ENCODE peak calls at places on chromosomes 7 and 10, in eight cellular contexts. S is body of pancreas, I is GM12891, C is ovary, Q is HepG2, R is prostate gland, O is K562, W is IMR-90. X is an unnamed sample.

GRCh38 chr10:133052076-133052475 is 35.6 kb upstream of the ADGRA1 start:
- DNase-seq in S (no peak), O (no peak), C (no peak), W (no peak), I (no peak), Q (no peak), R (no peak), X (no peak)

GRCh38 chr7:33819658-33820057 is 85.7 kb upstream of the BMPER start:
- DNase-seq in W (no peak), Q (no peak), R (no peak), I (no peak), C (no peak), O (no peak), S (no peak), X (no peak)

GRCh38 chr7:2576742-2577491 is 18.1 kb downstream of the IQCE start:
- DNase-seq in O (no peak), Q (no peak), I (no peak), R (no peak), C (no peak), S (no peak), W (no peak), X (no peak)

GRCh38 chr10:133231946-133232574 is 2.0 kb downstream of the UTF1 start:
- DNase-seq in Q (no peak), C (no peak), O (no peak), W (no peak), S (no peak), I (no peak), R (no peak), X (no peak)

GRCh38 chr7:41459623-41460256 is 243.2 kb downstream of the INHBA start:
- DNase-seq in R (no peak), O (no peak), S (no peak), I (no peak), Q (peak), W (no peak), C (no peak), X (no peak)

GRCh38 chr10:129916506-129916995 is 47.5 kb downstream of the EBF3 start:
- DNase-seq in S (no peak), C (no peak), O (no peak), Q (no peak), R (no peak), I (no peak), W (no peak), X (no peak)

GRCh38 chr10:7788640-7789335 is 811 bp downstream of the ATP5F1C start:
- DNase-seq in I (no peak), S (peak), R (no peak), O (peak), Q (peak), C (no peak), W (peak), X (no peak)

GRCh38 chr7:131381069-131381838 is 53.6 kb downstream of the MKLN1 start:
- DNase-seq in C (no peak), Q (no peak), W (peak), O (no peak), I (no peak), R (no peak), S (no peak), X (no peak)

GRCh38 chr10:6576326-6576725 is 3.8 kb downstream of the PRKCQ start:
- DNase-seq in O (no peak), R (no peak), C (no peak), Q (no peak), S (no peak), W (no peak), I (no peak), X (no peak)

GRCh38 chr7:326273-326672 is 36.3 kb downstream of the FOXL3 start:
- DNase-seq in Q (no peak), S (no peak), R (no peak), I (no peak), O (no peak), C (no peak), W (no peak), X (no peak)

GRCh38 chr10:13712799-13713581 is 126.2 kb downstream of the PRPF18 start:
- DNase-seq in O (peak), S (peak), C (no peak), R (no peak), I (no peak), Q (no peak), W (peak), X (peak)

GRCh38 chr7:113247198-113247597 is 128.8 kb upstream of the SMIM30 start:
- DNase-seq in O (no peak), W (peak), R (no peak), C (no peak), S (no peak), I (no peak), Q (no peak), X (no peak)

GRCh38 chr10:103763374-103764202 is 91.8 kb downstream of the SH3PXD2A start:
- DNase-seq in O (peak), I (no peak), W (peak), S (no peak), C (no peak), R (no peak), Q (no peak), X (no peak)

GRCh38 chr7:48387916-48388315 is 216.7 kb downstream of the ABCA13 start:
- DNase-seq in O (no peak), S (no peak), Q (no peak), R (no peak), C (no peak), W (no peak), I (no peak), X (no peak)

GRCh38 chr7:51316262-51316665 is 345 bp downstream of the COBL start:
- DNase-seq in R (peak), S (peak), I (no peak), Q (no peak), O (no peak), C (peak), W (no peak), X (no peak)

GRCh38 chr7:11436317-11436716 is 395.7 kb downstream of the THSD7A start:
- DNase-seq in I (no peak), R (no peak), W (peak), Q (no peak), O (no peak), C (no peak), S (no peak), X (no peak)

GRCh38 chr7:90828601-90829000 is 232.5 kb downstream of the CDK14 start:
- DNase-seq in I (no peak), O (no peak), W (peak), R (no peak), C (no peak), S (no peak), Q (no peak), X (no peak)

DNA sequence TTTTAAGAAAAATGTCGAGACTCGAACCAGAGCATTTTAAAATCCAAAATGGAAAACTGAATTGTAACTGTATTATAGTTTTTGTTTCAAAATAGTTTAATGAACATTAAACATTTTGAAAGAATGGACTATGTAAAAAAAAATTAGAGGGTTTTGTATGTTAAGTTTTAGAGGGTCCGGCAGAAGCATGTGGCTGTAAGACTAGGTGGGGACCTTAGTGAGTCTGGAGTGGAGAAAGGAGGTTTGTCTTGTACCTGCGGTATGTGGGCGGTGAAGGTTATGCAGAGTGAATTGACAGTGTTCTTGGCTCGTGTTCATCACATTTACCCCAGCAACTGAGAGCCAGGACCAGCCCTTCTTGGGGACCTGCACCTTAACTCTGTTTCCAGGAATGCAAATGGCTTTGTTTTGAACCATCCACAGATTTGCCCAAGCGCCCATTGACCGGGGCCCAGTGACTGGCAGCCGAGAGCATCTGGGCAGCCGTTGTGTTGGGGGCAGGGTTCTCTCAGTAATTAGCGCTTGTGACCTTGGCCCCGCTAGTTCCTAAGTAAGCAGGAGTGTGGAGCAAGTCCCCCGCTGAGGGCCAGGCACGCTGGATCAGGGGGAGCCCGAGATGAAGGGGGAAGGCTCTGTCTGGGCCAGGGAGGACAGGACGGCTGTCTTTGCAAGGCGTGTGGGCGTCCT is 1.4 kb upstream of the KLF6 start:
- DNase-seq in W (peak), I (no peak), O (peak), Q (peak), R (no peak), S (peak), C (peak), X (no peak)
- TF ChIP-seq POLR2A in W (peak), I (no peak), O (peak), Q (peak), R (no peak), S (no peak), C (no peak), X (peak)

DNA sequence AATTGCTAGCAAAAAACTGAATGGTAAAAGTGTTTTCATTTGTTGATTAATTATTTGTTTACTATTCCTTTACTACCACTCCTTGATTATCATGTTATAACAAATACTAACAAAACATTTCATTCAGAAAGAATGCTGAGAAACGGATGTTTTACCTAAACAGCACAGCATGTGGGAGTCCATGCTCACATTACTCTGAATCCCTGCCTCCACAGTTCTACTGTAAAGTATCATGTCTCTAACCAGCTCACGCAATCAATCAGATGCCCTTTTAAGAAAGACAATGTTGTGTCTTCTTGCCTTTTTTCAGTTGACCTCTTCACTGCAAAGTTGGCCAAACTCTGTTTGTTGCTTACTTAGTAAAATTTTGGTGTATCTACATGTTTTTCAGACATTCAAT is 232.5 kb upstream of the MDFIC start:
- DNase-seq in Q (no peak), O (no peak), I (no peak), C (no peak), S (no peak), R (no peak), W (no peak), X (no peak)
- TF ChIP-seq POLR2A in Q (no peak), O (no peak), I (no peak), C (no peak), S (no peak), R (no peak), W (no peak), X (no peak)

DNA sequence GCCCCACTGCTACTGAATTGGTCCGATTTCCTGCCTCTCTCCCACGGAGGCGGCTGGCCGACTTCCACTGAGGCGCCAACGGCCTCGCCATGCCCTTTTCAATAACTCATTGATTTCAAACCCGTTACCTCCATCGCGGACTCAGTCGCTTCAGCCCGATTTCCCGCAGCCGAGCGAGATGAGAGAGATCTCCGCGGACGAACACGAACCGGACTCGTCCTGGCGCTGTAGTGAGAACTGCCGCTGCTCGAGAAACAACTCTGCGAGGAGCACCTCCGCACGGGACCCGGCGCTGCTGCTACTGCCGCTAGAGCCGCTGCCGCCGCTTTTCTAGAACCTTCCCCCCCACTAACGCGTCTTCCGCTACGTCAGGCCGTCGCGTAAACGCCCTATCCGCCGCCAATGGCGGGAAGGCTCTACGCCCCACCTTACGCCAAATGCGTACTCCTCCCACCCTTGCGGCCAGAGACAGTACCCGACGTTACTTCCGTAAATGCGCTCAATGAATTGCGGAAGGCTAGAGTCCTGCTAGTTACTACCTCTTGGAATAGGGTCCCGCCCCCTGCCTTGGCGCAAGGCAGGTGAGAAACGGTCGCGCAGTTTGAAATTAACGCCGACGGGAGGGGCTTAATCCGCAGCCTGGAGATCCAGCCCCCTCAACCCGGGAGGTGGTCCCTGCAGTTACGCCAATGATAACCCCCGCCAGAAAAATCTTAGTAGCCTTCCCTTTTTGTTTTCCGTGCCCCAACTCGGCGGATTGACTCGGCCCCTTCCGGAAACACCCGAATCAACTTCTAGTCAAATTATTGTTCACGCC is at the start of gene HNRNPA2B1:
- DNase-seq in O (peak), Q (peak), I (peak), S (peak), R (peak), W (peak), C (peak), X (peak)
- TF ChIP-seq POLR2A in O (peak), Q (peak), I (peak), S (peak), R (peak), W (peak), C (peak), X (peak)

GRCh38 chr7:103293526-103293925 is 3.7 kb upstream of the PMPCB start:
- DNase-seq in I (no peak), O (no peak), C (no peak), S (no peak), Q (no peak), W (no peak), R (no peak), X (no peak)

GRCh38 chr7:103297837-103298179 is 573 bp downstream of the PMPCB start:
- DNase-seq in S (no peak), C (no peak), I (no peak), O (no peak), R (no peak), Q (no peak), W (no peak), X (no peak)

GRCh38 chr7:103299660-103300059 is 2.4 kb downstream of the PMPCB start:
- DNase-seq in C (no peak), Q (no peak), W (no peak), I (no peak), S (no peak), R (no peak), O (no peak), X (no peak)

DNA sequence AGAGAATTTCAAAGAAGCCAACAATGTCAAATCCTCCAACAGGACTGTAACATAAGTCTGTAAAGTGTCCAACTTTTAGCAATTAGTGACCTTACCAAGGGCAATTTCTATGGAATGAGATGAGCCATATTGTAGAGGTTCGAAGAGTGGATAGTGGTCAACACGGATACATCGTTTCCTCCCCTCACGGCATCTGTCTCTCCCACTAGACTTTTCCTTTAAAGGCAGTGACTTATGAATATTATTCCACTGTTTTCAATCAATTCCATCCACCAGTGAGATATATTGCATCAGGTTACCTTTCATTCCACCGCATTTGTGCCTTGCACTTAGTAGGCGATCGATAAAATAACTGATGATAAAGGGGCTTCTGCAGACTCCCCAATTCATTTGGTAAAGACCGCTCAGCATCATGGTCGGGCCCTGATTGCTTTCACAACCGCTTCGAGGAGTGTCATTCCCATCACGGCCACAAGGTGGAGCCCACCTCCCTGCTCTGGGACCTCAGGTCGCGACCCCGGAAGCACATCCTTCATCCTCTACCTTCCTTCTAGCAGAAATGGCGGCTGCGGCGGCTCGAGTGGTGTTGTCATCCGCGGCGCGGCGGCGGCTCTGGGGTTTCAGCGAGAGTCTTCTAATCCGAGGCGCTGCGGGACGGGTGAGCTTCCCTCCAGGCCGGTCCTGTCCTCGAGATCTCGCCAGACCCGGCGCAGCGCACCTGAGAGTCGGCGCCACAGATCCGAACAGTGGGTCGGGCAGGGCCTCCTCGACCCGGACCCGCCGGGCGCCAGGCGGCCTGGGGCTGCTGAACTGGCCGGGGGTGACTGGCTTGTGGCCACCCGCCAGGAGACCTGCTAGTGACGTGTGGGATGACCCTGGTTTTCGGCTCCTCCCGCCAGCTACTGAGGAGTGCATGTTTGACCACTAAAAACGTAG is at the start of gene PMPCB:
- DNase-seq in S (peak), C (peak), I (peak), O (peak), W (peak), Q (peak), R (peak), X (peak)
- TF ChIP-seq POLR2A in S (peak), C (peak), I (peak), O (peak), W (peak), Q (peak), R (peak), X (peak)

DNA sequence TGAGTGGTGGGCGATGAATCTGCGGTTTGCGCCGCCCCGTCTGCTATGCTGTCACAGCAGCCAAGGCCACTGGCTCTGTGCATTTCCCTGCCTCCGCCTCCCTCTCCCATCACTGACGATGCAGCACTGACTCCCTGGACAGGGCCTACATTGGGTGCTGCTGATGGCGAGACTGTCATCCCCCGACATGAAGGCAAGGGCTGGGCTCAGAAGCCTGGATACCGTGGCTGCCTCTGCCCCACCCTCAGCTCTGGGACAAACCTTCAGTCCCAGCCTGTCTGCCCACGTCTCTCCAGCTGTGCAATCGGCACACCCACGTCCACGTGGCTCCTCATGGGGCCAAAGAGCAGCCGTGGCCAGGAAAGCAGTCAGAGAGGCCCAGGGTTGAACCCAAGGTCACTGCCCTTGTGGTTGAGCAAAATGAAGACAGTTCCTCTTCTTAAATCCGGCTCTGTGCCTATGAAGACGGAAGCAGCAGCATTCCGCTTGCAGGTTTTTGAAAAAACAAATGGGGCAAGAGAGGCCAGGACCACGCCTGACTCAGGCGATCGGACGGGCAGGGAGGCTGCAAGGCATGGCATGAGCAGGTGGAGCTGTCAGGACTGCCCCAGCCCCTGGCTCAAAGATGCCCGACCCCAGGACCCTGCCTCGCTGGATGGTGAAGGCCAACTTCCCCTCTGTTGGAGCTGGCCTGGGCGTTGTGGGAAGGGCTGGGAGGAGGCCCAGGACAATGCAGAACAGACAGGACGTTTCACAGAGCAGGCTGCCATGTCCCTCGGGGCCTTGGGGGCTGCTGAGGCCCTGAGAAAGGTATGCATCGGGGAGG is 517.5 kb downstream of the DNAJB6 start:
- DNase-seq in O (no peak), C (no peak), I (no peak), W (no peak), R (no peak), S (no peak), Q (peak), X (no peak)
- TF ChIP-seq POLR2A in O (no peak), C (no peak), I (no peak), W (no peak), R (no peak), S (peak), Q (no peak), X (no peak)

DNA sequence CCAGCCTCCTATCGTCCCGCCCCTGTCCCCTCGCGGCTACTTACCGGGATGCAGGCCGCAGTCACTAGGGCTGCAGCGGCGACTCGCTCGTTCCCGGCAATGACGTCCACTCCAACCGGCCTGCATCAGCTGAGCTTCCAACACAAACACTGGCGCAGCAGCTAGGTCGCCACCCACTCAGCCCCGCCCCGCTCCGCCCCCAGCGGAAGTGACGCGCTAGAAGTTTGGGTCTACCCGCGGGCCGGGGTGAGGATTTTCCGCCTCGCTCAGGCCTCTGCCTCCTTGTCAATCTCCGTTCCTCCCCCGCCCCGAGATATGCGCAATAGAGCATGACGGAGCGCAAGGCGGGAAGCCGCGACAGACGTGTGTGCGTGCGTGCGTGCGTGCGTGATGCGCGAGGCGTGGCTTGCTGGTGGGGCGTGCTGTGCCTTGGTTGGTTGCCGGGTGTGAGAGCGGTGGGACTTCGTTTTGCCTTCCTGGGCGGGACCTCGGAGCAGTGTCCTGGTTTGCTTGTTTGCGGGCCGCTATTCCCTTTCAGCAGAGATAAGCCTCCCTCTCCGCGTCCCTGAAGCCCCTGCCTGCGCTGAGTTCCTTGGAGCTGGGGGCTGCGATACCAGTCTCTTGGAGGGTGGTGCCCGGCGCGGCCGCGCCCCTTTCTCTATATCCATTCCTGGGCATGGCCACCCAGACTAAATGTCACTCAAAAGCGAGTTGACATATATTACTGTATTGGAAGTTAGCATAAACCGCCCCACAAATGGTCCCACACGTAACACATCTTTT is at the start of gene PNPLA8:
- DNase-seq in R (peak), I (peak), Q (peak), S (peak), O (peak), C (peak), W (peak), X (peak)
- TF ChIP-seq POLR2A in R (peak), I (peak), Q (peak), S (peak), O (peak), C (peak), W (peak), X (peak)

X was measured in H54.